ENCODE peak calls at places on chromosomes 2 and 18, in ten cellular contexts. C is aorta, H is GM23248, P is ovary, O is stomach, X is small intestine, V is Peyer's patch, Q is uterus, T is gastrocnemius medialis, W is Karpas-422. S is an unnamed sample.
A peak's percentile ranks its signal among the peaks of the same experiment; 100 is the strongest.

GRCh38 chr2:136114392-136114791 is 3.6 kb downstream of the CXCR4 start:
- DNase-seq in O (no peak), X (no peak), W (no peak), V (no peak), H (no peak), Q (no peak), P (no peak), C (no peak), T (no peak), S (no peak)

GRCh38 chr2:203808041-203808750 is 59.4 kb upstream of the CTLA4 start:
- DNase-seq in W (no peak), P (no peak), C (no peak), Q (no peak), V (no peak), H (peak; percentile 96), O (no peak), X (no peak), T (no peak), S (no peak)

GRCh38 chr18:9531791-9532410 is 56.6 kb downstream of the RALBP1 start:
- DNase-seq in C (no peak), T (no peak), P (no peak), X (no peak), V (no peak), O (no peak), W (no peak), Q (no peak), H (peak; percentile 37), S (no peak)

GRCh38 chr2:179106342-179107178 is 56.6 kb upstream of the CCDC141 start:
- DNase-seq in Q (peak; percentile 34), T (peak; percentile 39), P (no peak), V (peak; percentile 65), C (peak; percentile 53), W (no peak), X (peak; percentile 73), H (peak; percentile 97), O (peak; percentile 44), S (no peak)

GRCh38 chr2:47344890-47345583 is 57.9 kb upstream of the MSH2 start:
- DNase-seq in P (peak; percentile 57), Q (peak; percentile 65), V (peak; percentile 90), O (peak; percentile 88), H (peak; percentile 67), T (no peak), C (peak; percentile 65), W (no peak), X (peak; percentile 100), S (peak; percentile 33)

GRCh38 chr2:230335864-230336506 is 9.0 kb downstream of the SP140L start:
- DNase-seq in V (no peak), T (no peak), W (no peak), Q (no peak), P (no peak), X (no peak), O (no peak), H (no peak), C (no peak), S (no peak)

GRCh38 chr2:39593439-39594393 is 72.0 kb upstream of the TMEM178A start:
- DNase-seq in H (peak; percentile 86), Q (peak; percentile 17), X (peak; percentile 22), P (peak; percentile 24), T (peak; percentile 31), V (no peak), C (peak; percentile 60), W (peak; percentile 71), O (peak; percentile 37), S (no peak)

GRCh38 chr2:226638576-226638975 is 161.0 kb downstream of the IRS1 start:
- DNase-seq in O (no peak), H (no peak), C (no peak), W (no peak), X (no peak), P (no peak), V (no peak), Q (no peak), T (no peak), S (no peak)

GRCh38 chr2:146123714-146124113 is 1603.8 kb upstream of the ZEB2 start:
- DNase-seq in H (peak; percentile 54), Q (no peak), P (no peak), V (no peak), C (no peak), T (no peak), X (no peak), O (no peak), W (no peak), S (no peak)

GRCh38 chr18:73563345-73563744 is 584.3 kb downstream of the FBXO15 start:
- DNase-seq in P (no peak), X (no peak), H (peak; percentile 79), T (no peak), C (no peak), W (no peak), O (no peak), Q (no peak), V (no peak), S (no peak)

GRCh38 chr2:60634443-60634842 is 81.0 kb upstream of the BCL11A start:
- DNase-seq in T (no peak), X (peak; percentile 73), Q (no peak), C (no peak), P (no peak), H (peak; percentile 38), O (no peak), V (no peak), W (no peak), S (no peak)

GRCh38 chr2:109331864-109332848 is 203.2 kb downstream of the SH3RF3 start:
- DNase-seq in O (peak; percentile 40), V (peak; percentile 72), X (peak; percentile 13), T (peak; percentile 70), P (peak; percentile 58), Q (peak; percentile 77), W (peak; percentile 68), C (peak; percentile 86), H (peak; percentile 99), S (peak; percentile 87)

GRCh38 chr2:159111346-159111922 is 143.0 kb downstream of the TANC1 start:
- DNase-seq in P (no peak), C (no peak), X (no peak), H (peak; percentile 60), W (no peak), Q (no peak), O (no peak), V (no peak), T (no peak), S (no peak)

GRCh38 chr2:167355796-167356195 is 467.5 kb downstream of the XIRP2 start:
- DNase-seq in P (no peak), Q (no peak), O (no peak), X (no peak), T (no peak), H (no peak), C (no peak), V (no peak), W (no peak), S (no peak)

GRCh38 chr2:127580167-127581049 is 44.9 kb downstream of the MYO7B start:
- DNase-seq in O (peak; percentile 21), V (peak; percentile 35), X (no peak), C (no peak), H (no peak), T (no peak), W (no peak), P (no peak), Q (no peak), S (no peak)

GRCh38 chr18:58069721-58070292 is 25.8 kb downstream of the NEDD4L start:
- DNase-seq in X (no peak), Q (no peak), P (no peak), T (no peak), O (no peak), H (no peak), C (no peak), V (no peak), W (no peak), S (no peak)

GRCh38 chr2:38528008-38528442 is 74.7 kb downstream of the HNRNPLL start:
- DNase-seq in O (no peak), H (peak; percentile 90), W (peak; percentile 93), X (no peak), C (peak; percentile 61), T (no peak), P (peak; percentile 56), V (no peak), Q (no peak), S (no peak)
- H3K36me3 ChIP-seq in O (no peaks in the 10 kb centered on the region), H (no peaks in the 10 kb centered on the region), W (no peaks in the 10 kb centered on the region), X (no peaks in the 10 kb centered on the region), C (no peaks in the 10 kb centered on the region), T (no peaks in the 10 kb centered on the region), P (no peaks in the 10 kb centered on the region), V (no peaks in the 10 kb centered on the region), Q (no peaks in the 10 kb centered on the region), S (no peaks in the 10 kb centered on the region)

DNA sequence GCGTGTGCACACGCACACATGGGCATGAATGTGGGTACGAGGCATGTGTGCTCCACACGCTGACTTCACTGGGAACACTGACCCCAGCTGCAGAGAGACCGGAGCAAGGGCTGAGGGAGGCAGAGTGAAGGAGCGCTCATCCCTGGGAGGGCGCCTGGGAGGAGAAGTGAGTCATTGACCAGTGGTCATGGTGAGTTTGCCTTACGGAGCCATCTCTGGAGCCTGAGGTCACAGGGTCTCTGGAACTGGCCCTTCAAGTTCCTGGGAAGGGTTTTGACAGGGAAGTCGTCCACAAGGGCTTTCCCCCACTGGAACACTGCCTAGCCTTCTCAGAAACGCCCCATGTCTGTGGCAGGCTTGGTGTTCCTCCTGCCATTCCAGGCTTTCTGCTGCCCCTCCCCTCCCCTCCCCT is 14.3 kb upstream of the TMEM185B start:
- DNase-seq in W (no peak), Q (no peak), O (peak; percentile 42), H (peak; percentile 89), P (peak; percentile 14), C (no peak), X (no peak), T (no peak), V (no peak), S (no peak)
- H3K4me1 ChIP-seq in W (peaks cover under 1% of the 10 kb centered on the region), Q (no peaks in the 10 kb centered on the region), O (peaks cover 41% of the 10 kb centered on the region), H (peaks cover 26% of the 10 kb centered on the region), P (peaks cover 2% of the 10 kb centered on the region), C (no peaks in the 10 kb centered on the region), X (no peaks in the 10 kb centered on the region), T (peaks cover 5% of the 10 kb centered on the region), V (peaks cover 4% of the 10 kb centered on the region), S (peaks cover 9% of the 10 kb centered on the region)

DNA sequence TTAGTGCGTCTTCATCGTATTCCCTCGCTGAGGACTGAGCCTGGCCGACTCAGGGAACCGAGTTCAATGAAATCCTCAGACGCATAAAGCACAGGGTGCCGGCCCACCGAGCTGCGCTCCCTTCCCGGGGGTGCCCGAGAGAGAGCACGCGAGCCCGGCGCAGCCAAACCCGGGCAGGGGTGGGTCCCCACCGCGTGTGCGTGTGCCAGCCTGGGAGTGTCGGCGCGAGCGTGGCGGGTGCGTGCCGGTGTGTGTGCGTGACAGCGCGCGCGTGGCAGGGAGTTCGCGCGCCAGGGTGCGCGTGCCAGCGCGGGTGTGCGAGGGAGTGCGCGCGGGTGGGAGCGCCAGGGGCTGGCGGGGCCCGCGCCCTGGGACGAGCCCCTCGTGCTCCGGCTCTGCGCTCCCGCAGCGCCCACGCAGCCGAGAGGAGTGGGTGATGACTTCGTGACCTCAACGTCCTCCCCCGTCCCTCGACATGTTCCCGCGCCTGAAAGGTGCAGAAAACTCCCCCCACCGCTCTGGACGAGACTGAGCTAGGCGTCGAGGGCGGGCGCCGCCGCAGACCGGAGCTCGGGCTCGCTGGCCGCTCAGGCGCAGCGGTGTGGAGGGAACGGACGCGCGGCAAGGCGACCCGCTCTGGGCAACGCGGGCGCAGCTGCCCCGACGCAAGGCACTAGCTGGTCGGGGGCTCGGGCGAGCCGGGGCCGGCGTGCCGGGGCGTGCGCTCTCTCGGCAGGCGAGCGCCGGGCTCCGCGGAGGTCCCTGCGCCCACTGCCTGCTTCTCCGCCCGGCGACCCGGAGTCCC is 583.0 kb downstream of the ZEB2 start:
- DNase-seq in X (peak; percentile 14), V (no peak), H (peak; percentile 70), W (peak; percentile 69), T (peak; percentile 12), C (peak; percentile 56), P (peak; percentile 62), Q (no peak), O (peak; percentile 27), S (peak; percentile 68)
- H3K27me3 ChIP-seq in X (no peaks in the 10 kb centered on the region), V (no peaks in the 10 kb centered on the region), H (no peaks in the 10 kb centered on the region), W (no peaks in the 10 kb centered on the region), T (no peaks in the 10 kb centered on the region), C (no peaks in the 10 kb centered on the region), P (no peaks in the 10 kb centered on the region), Q (no peaks in the 10 kb centered on the region), O (peaks cover 10% of the 10 kb centered on the region), S (no peaks in the 10 kb centered on the region)

GRCh38 chr2:101871480-101871879 is 120.3 kb upstream of the IL1R2 start:
- DNase-seq in W (no peak), H (no peak), C (no peak), T (no peak), X (no peak), P (no peak), O (no peak), Q (no peak), V (no peak), S (no peak)
- H3K36me3 ChIP-seq in W (no peaks in the 10 kb centered on the region), H (peaks cover 92% of the 10 kb centered on the region), C (peaks cover 9% of the 10 kb centered on the region), T (peaks cover 3% of the 10 kb centered on the region), X (peaks cover 2% of the 10 kb centered on the region), P (peaks cover 3% of the 10 kb centered on the region), O (peaks cover 98% of the 10 kb centered on the region), Q (no peaks in the 10 kb centered on the region), V (no peaks in the 10 kb centered on the region), S (peaks cover 91% of the 10 kb centered on the region)

S was measured in tibial artery.